ENCODE peak calls at places on chromosomes 4 and X, in five cellular contexts. T, Q, M, U and Z are unnamed samples.

GRCh38 chrX:40644821-40645358 is 2.5 kb downstream of the CXorf38 start:
- DNase-seq in T (peak; percentile 43), Q (peak; percentile 67), M (peak; percentile 80), U (peak; percentile 49), Z (peak; percentile 26)

GRCh38 chrX:68193786-68194185 is 239.5 kb downstream of the OPHN1 start:
- DNase-seq in Q (no peak), U (no peak), M (no peak), T (no peak), Z (no peak)

GRCh38 chr4:153428816-153429592 is 37.2 kb upstream of the TMEM131L start:
- DNase-seq in Q (no peak), M (no peak), U (no peak), T (no peak), Z (no peak)

GRCh38 chr4:85127653-85128052 is 161.2 kb upstream of the WDFY3 start:
- DNase-seq in Q (no peak), T (no peak), U (no peak), M (no peak), Z (no peak)

GRCh38 chr4:13902141-13902540 is 274.6 kb upstream of the BOD1L1 start:
- DNase-seq in U (no peak), T (no peak), Q (no peak), M (no peak), Z (no peak)

GRCh38 chr4:184907216-184907615 is 81.4 kb upstream of the ACSL1 start:
- DNase-seq in T (no peak), M (no peak), Q (no peak), U (no peak), Z (no peak)

GRCh38 chr4:52657630-52658501 is 1.2 kb downstream of the USP46 start:
- DNase-seq in M (no peak), U (no peak), Q (no peak), T (peak; percentile 39), Z (no peak)

GRCh38 chr4:181897935-181898334 is 345.3 kb upstream of the TENM3 start:
- DNase-seq in Q (no peak), M (no peak), T (no peak), U (no peak), Z (no peak)

GRCh38 chr4:37767546-37767945 is 58.9 kb upstream of the PGM2 start:
- DNase-seq in M (peak; percentile 85), U (peak; percentile 36), Q (peak; percentile 83), T (peak; percentile 27), Z (no peak)

GRCh38 chr4:143046454-143046853 is 138.3 kb upstream of the USP38 start:
- DNase-seq in U (no peak), T (no peak), Q (peak; percentile 33), M (no peak), Z (no peak)

GRCh38 chrX:10548681-10549080 is 71.7 kb downstream of the MID1 start:
- DNase-seq in Q (no peak), M (no peak), U (no peak), T (no peak), Z (no peak)

GRCh38 chr4:10893417-10893816 is 208.8 kb upstream of the CLNK start:
- DNase-seq in U (no peak), T (no peak), M (no peak), Q (no peak), Z (no peak)

GRCh38 chrX:32744906-32745305 is 466.4 kb downstream of the DMD start:
- DNase-seq in M (no peak), Q (no peak), U (no peak), T (no peak), Z (no peak)

GRCh38 chrX:133881011-133881410 is 104.4 kb downstream of the GPC3 start:
- DNase-seq in U (no peak), M (no peak), Q (no peak), T (no peak), Z (no peak)

GRCh38 chr4:88616275-88616996 is 24.2 kb downstream of the HERC3 start:
- DNase-seq in U (no peak), T (no peak), Q (no peak), M (no peak), Z (no peak)

GRCh38 chrX:48897157-48897620 is 379 bp downstream of the TIMM17B start:
- DNase-seq in Q (peak; percentile 89), M (peak; percentile 92), T (peak; percentile 84), U (peak; percentile 60), Z (peak; percentile 45)

GRCh38 chrX:14354541-14354940 is 174.8 kb upstream of the GLRA2 start:
- DNase-seq in U (no peak), Q (no peak), M (no peak), T (no peak), Z (no peak)

GRCh38 chrX:100356497-100356896 is 53.6 kb downstream of the PCDH19 start:
- DNase-seq in U (no peak), Q (no peak), T (no peak), M (no peak), Z (no peak)

GRCh38 chr4:6372649-6373525 is 99.5 kb downstream of the PPP2R2C start:
- DNase-seq in M (peak; percentile 29), U (peak; percentile 40), Q (no peak), T (no peak), Z (no peak)

GRCh38 chr4:182569561-182569960 is 326.4 kb downstream of the TENM3 start:
- DNase-seq in U (no peak), Q (no peak), T (no peak), M (no peak), Z (no peak)

GRCh38 chrX:150324035-150324728 is 38.9 kb upstream of the MAMLD1 start:
- DNase-seq in M (no peak), U (peak; percentile 74), Q (no peak), T (no peak), Z (no peak)

GRCh38 chrX:10582215-10582733 is 38.1 kb downstream of the MID1 start:
- DNase-seq in T (no peak), U (peak; percentile 50), Q (no peak), M (no peak), Z (no peak)

GRCh38 chrX:57951666-57952319 is 41.5 kb upstream of the ZXDA start:
- DNase-seq in Q (no peak), T (no peak), U (no peak), M (peak; percentile 64), Z (no peak)

GRCh38 chr4:25977397-25978170 is 63.6 kb downstream of the SMIM20 start:
- DNase-seq in U (no peak), T (no peak), M (no peak), Q (no peak), Z (no peak)

GRCh38 chrX:148658115-148658725 is 157.8 kb downstream of the AFF2 start:
- DNase-seq in Q (no peak), T (no peak), U (no peak), M (no peak), Z (no peak)

GRCh38 chrX:70481424-70481823 is 36.8 kb downstream of the DLG3 start:
- DNase-seq in T (no peak), M (no peak), Q (no peak), U (no peak), Z (no peak)

GRCh38 chr4:120616-121015 is 3.7 kb upstream of the ZNF718 start:
- DNase-seq in M (no peak), T (no peak), U (no peak), Q (no peak), Z (no peak)

GRCh38 chrX:103276581-103277002 is at the start of gene TCEAL5:
- DNase-seq in T (peak; percentile 53), M (no peak), Q (no peak), U (no peak), Z (peak; percentile 15)

DNA sequence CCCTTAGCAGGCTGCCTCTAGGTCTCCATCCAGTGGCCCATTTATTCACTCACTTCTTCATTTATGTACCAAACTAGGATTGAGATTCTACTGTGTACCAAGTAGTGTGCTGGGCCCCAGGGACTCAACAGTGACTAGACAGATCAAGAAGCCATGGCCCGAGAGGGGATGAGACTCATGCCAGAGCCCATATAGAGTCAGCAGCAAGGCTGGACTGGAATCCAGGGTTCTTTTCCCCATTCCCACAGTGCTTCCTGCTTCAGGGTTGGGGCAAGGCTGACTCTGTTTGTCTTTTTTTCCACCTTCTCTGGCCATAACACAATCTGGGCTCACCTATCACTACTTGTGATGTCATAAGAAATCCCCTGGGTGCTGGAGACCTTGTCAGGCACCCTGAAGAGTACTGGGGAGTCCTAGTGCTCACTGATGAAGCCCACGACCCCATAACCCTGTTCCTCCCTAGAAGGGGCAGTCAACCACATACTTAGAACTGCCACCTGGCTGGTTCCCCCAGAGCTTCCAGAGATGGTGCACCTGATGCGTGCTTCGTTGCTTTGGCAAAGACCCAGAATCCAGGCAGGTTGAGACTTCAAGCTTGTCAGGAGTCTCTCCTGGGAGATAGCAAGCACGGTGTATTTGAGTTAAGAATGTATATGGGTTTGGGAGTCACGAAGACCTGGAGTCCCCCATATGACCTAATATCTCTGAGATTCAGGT is 6.2 kb downstream of the RTL5 start:
- DNase-seq in Q (no peak), T (no peak), M (no peak), U (no peak), Z (no peak)
- H3K27ac ChIP-seq in Q (peak overlapping the region; percentile 24), T (peak overlapping the region; percentile 42), M (peak overlapping the region; percentile 83), U (no peak overlapping the region), Z (no peak overlapping the region)

DNA sequence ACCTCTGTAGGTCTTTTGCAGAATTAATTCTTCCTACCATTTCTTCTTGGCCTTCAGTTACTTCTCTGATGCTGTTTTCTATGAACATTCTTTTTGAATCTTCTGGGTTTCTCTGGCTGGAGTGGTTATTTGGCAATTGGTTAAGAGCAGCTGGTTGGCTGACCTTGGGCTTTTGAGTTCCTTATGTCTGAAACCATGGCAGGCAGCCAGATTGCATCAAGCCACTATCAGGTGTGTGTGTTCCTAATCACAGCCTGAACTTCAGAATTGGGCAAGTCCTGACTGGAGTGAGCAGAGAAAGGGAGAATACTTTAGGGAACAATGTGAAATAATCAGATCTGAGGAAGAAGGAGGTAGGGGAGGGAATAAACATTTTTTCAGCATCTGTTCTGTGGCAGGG is 90.2 kb downstream of the ARHGAP10 start:
- DNase-seq in T (peak; percentile 85), Q (peak; percentile 87), M (no peak), U (peak; percentile 54), Z (no peak)
- H3K4me1 ChIP-seq in T (peaks cover 23% of the 10 kb centered on the region), Q (peaks cover 29% of the 10 kb centered on the region), M (peaks cover 4% of the 10 kb centered on the region), U (peaks cover 10% of the 10 kb centered on the region), Z (no peaks in the 10 kb centered on the region)

GRCh38 chr4:174423257-174423944 is 98.9 kb downstream of the HPGD start:
- DNase-seq in T (no peak), U (peak; percentile 36), Q (no peak), M (no peak), Z (no peak)

GRCh38 chr4:174425669-174426068 is 96.6 kb downstream of the HPGD start:
- DNase-seq in T (no peak), Q (no peak), M (no peak), U (no peak), Z (no peak)

GRCh38 chr4:174418640-174419039 is 103.6 kb downstream of the HPGD start:
- DNase-seq in T (no peak), Q (no peak), M (no peak), U (no peak), Z (no peak)

GRCh38 chr4:174422893-174423256 is 99.4 kb downstream of the HPGD start:
- DNase-seq in U (no peak), T (no peak), M (no peak), Q (no peak), Z (no peak)

DNA sequence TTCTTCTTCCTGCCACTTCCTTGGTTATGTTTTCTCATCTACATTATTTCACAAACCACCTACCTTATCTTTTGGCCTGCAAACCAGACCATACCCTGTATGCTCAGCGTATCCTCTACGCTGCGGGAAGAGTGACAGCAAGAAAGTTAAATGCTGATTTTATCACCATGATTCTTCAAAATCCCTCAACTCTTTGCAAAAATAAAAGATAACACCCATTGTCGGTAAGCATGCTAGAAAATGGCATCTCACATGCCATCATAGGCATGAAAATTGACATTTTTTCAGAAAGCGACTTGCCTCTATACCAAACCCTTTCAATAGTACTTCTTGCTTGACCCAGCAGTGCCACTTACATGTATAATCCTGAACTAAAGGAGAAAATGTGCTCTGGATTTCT is 102.0 kb downstream of the HPGD start:
- DNase-seq in U (no peak), Q (no peak), T (no peak), M (no peak), Z (no peak)
- H3K4me3 ChIP-seq in U (no peak overlapping the region), Q (no peak overlapping the region), T (no peak overlapping the region), M (no peak overlapping the region), Z (no peak overlapping the region)

GRCh38 chr4:39933689-39934590 is 43.8 kb downstream of the PDS5A start:
- DNase-seq in U (no peak), Q (no peak), T (no peak), M (no peak), Z (no peak)
- H3K27ac ChIP-seq in U (no peak overlapping the region), Q (no peak overlapping the region), T (no peak overlapping the region), M (no peak overlapping the region), Z (no peak overlapping the region)